ENCODE peak calls at places on chromosomes 1 and 21, in four cellular contexts. Z is Right ventricle myocardium superior; O is activated T-helper 9 cell treated with anti-CD3 and anti-CD28 coated beads, Interleukin-2, amount 50 U/mL, for 16 hours; D is stomach. W is an unnamed sample.
A peak's percentile ranks its signal among the peaks of the same experiment; 100 is the strongest.

GRCh38 chr1:46300673-46301405 is 2.6 kb downstream of the LRRC41 start:
- DNase-seq in D (no peak), O (no peak), Z (no peak), W (no peak)

GRCh38 chr21:46098303-46099141 is 610 bp downstream of the COL6A2 start:
- DNase-seq in O (no peak), Z (peak; percentile 50), D (peak; percentile 20), W (no peak)

GRCh38 chr1:11134352-11135266 is 34.9 kb upstream of the EXOSC10 start:
- DNase-seq in Z (peak; percentile 46), O (no peak), D (no peak), W (peak; percentile 19)

GRCh38 chr1:37498872-37499617 is 15.5 kb downstream of the MEAF6 start:
- DNase-seq in O (no peak), Z (no peak), D (peak; percentile 69), W (no peak)

GRCh38 chr1:24555591-24556413 is at the start of gene NCMAP:
- DNase-seq in D (peak; percentile 88), Z (no peak), O (peak; percentile 34), W (no peak)

GRCh38 chr1:17653728-17654351 is 101.3 kb upstream of the ACTL8 start:
- DNase-seq in O (no peak), D (no peak), Z (peak; percentile 61), W (no peak)

GRCh38 chr1:245874942-245875580 is 632.0 kb downstream of the SMYD3 start:
- DNase-seq in O (no peak), Z (peak; percentile 84), D (peak; percentile 87), W (no peak)

GRCh38 chr1:64536217-64536835 is 66.4 kb downstream of the CACHD1 start:
- DNase-seq in D (no peak), O (no peak), Z (no peak), W (no peak)

GRCh38 chr1:111733996-111734369 is 5.2 kb downstream of the INKA2 start:
- DNase-seq in O (no peak), Z (no peak), D (no peak), W (no peak)

GRCh38 chr1:22420456-22421053 is 31.1 kb upstream of the ZBTB40 start:
- DNase-seq in D (peak; percentile 88), O (peak; percentile 9), Z (peak; percentile 89), W (peak; percentile 61)

GRCh38 chr1:218439541-218440295 is 94.6 kb downstream of the TGFB2 start:
- DNase-seq in D (no peak), O (no peak), Z (no peak), W (no peak)

GRCh38 chr21:44441041-44441400 is 14.3 kb upstream of the LRRC3 start:
- DNase-seq in O (no peak), Z (peak; percentile 26), D (no peak), W (no peak)

GRCh38 chr1:172382949-172383348 is 37.5 kb upstream of the C1orf105 start:
- DNase-seq in D (no peak), Z (no peak), O (no peak), W (no peak)

GRCh38 chr1:206012086-206012859 is 9.1 kb upstream of the RAB7B start:
- DNase-seq in O (no peak), Z (peak; percentile 85), D (peak; percentile 82), W (peak; percentile 48)

GRCh38 chr1:154886281-154887036 is 16.4 kb upstream of the KCNN3 start:
- DNase-seq in O (no peak), D (no peak), Z (no peak), W (no peak)

GRCh38 chr1:159786966-159787365 is 6.2 kb downstream of the DUSP23 start:
- DNase-seq in D (no peak), O (no peak), Z (no peak), W (no peak)

GRCh38 chr1:234771642-234772344 is 161.8 kb upstream of the IRF2BP2 start:
- DNase-seq in O (no peak), Z (no peak), D (peak; percentile 16), W (no peak)

GRCh38 chr1:94422115-94422820 is 4.1 kb downstream of the ABCD3 start:
- DNase-seq in D (no peak), Z (no peak), O (no peak), W (no peak)

GRCh38 chr1:230167419-230167852 is 100.4 kb downstream of the GALNT2 start:
- DNase-seq in Z (peak; percentile 32), D (no peak), O (peak; percentile 2), W (no peak)

GRCh38 chr1:245317253-245317652 is 162.5 kb downstream of the KIF26B start:
- DNase-seq in Z (no peak), D (no peak), O (no peak), W (no peak)

GRCh38 chr1:31712625-31713024 is 8.8 kb upstream of the COL16A1 start:
- DNase-seq in O (no peak), Z (peak; percentile 69), D (peak; percentile 73), W (no peak)

GRCh38 chr1:4422496-4423289 is 231.7 kb upstream of the AJAP1 start:
- DNase-seq in D (no peak), Z (no peak), O (no peak), W (no peak)

GRCh38 chr1:156530006-156530405 is 29.4 kb upstream of the MEF2D start:
- DNase-seq in O (no peak), D (no peak), Z (no peak), W (no peak)

GRCh38 chr1:16138772-16139221 is 17.1 kb downstream of the EPHA2 start:
- DNase-seq in O (no peak), D (no peak), Z (no peak), W (no peak)

GRCh38 chr1:65372557-65372956 is 47.9 kb upstream of the LEPR start:
- DNase-seq in O (no peak), D (no peak), Z (no peak), W (no peak)